ENCODE peak calls at places on chromosome 2, in eight cellular contexts. Z is uterus, X is heart right ventricle, C is fibroblast of lung, U is kidney, E is mesenchymal stem cell, L is HCT116, D is PC-3. B is an unnamed sample.

GRCh38 chr2:179677148-179677688 is 184.2 kb downstream of the ZNF385B start:
- DNase-seq in D (peak; percentile 30), E (no peak), C (no peak), U (no peak), L (no peak), Z (no peak), X (no peak), B (no peak)

GRCh38 chr2:27494944-27495554 is at the start of gene FNDC4:
- DNase-seq in C (peak; percentile 18), U (peak; percentile 76), Z (peak; percentile 31), E (peak; percentile 18), D (peak; percentile 22), X (peak; percentile 28), L (no peak), B (no peak)

GRCh38 chr2:147663153-147663961 is 181.5 kb upstream of the ACVR2A start:
- DNase-seq in E (no peak), X (no peak), L (no peak), Z (no peak), U (no peak), C (no peak), D (no peak), B (no peak)

GRCh38 chr2:46122971-46123365 is 174.2 kb upstream of the EPAS1 start:
- DNase-seq in L (no peak), D (no peak), U (no peak), E (no peak), Z (no peak), X (no peak), C (no peak), B (peak; percentile 49)

GRCh38 chr2:212536385-212537310 is 2.0 kb downstream of the ERBB4 start:
- DNase-seq in E (peak; percentile 17), X (peak; percentile 7), U (peak; percentile 41), C (no peak), D (no peak), Z (no peak), L (no peak), B (no peak)

GRCh38 chr2:64482765-64483504 is 29.0 kb downstream of the LGALSL start:
- DNase-seq in U (no peak), E (peak; percentile 54), C (peak; percentile 43), L (no peak), D (peak; percentile 85), X (no peak), Z (no peak), B (no peak)

GRCh38 chr2:200466703-200467418 is 43.0 kb downstream of the KCTD18 start:
- DNase-seq in Z (peak; percentile 56), X (no peak), L (no peak), U (no peak), C (no peak), D (no peak), E (no peak), B (peak; percentile 74)

GRCh38 chr2:32947076-32947483 is 327 bp downstream of the LTBP1 start:
- DNase-seq in C (no peak), L (no peak), Z (peak; percentile 26), U (peak; percentile 76), D (no peak), E (no peak), X (peak; percentile 28), B (no peak)

DNA sequence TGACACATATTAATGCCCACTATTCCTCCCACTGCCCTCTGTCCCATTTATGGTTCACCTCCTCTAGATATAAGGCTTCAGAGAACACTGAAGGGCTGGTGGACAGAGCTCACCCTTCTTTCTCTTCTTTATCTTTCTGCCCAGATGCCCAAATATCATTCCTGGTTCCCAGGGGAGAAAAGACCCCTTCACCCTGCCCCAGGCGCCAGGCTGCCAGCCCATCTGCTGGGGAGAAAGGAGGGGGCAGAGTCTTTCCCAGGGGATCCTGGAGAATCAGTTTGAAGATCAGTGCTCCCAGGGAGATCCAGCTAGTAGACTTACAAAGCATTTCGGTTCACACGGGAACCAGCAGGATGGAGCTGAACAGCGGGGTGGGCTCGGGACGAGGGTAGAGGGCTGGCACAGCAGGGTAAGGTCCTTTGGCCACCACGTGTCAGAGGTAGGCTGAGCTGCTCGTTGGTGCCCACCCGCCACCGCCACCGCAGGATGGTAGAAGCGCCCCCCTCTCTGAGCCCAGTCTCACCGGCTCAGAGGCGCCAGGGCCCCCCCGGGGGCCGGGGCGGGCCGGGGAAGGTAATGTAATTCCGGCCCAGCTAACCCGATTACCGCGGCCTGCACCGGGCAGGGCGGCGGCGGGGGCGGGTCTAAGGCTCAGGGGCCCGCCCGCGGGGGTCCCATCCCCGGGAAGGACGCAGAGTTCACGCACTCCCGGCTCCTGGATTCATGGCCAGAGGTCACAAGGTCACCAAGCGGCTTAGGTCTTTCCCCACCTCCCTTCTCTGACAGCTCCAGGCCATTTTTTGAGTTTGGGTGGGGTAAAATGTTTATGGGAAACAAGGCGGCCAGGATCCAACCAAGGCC is 1.3 kb upstream of the TLX2 start:
- DNase-seq in Z (no peak), D (no peak), L (no peak), C (no peak), X (no peak), U (peak; percentile 59), E (no peak), B (no peak)
- H3K4me3 ChIP-seq in Z (no peak overlapping the region), D (peak overlapping the region; percentile 69), L (no peak overlapping the region), C (no peak overlapping the region), X (no peak overlapping the region), U (no peak overlapping the region), E (no peak overlapping the region), B (no peak overlapping the region)

GRCh38 chr2:72142743-72143440 is 4.8 kb downstream of the CYP26B1 start:
- DNase-seq in D (no peak), X (peak; percentile 79), U (peak; percentile 88), Z (peak; percentile 62), C (no peak), E (peak; percentile 55), L (no peak), B (peak; percentile 44)

GRCh38 chr2:72144412-72144745 is 3.3 kb downstream of the CYP26B1 start:
- DNase-seq in E (no peak), D (no peak), C (no peak), Z (no peak), X (peak; percentile 74), L (no peak), U (no peak), B (no peak)

GRCh38 chr2:72141881-72142742 is 5.5 kb downstream of the CYP26B1 start:
- DNase-seq in L (no peak), Z (peak; percentile 9), E (no peak), D (no peak), U (no peak), X (no peak), C (no peak), B (no peak)

GRCh38 chr2:72144746-72145657 is 2.7 kb downstream of the CYP26B1 start:
- DNase-seq in E (peak; percentile 30), D (peak; percentile 59), L (peak; percentile 58), Z (peak; percentile 23), C (no peak), U (peak; percentile 78), X (peak; percentile 53), B (no peak)

DNA sequence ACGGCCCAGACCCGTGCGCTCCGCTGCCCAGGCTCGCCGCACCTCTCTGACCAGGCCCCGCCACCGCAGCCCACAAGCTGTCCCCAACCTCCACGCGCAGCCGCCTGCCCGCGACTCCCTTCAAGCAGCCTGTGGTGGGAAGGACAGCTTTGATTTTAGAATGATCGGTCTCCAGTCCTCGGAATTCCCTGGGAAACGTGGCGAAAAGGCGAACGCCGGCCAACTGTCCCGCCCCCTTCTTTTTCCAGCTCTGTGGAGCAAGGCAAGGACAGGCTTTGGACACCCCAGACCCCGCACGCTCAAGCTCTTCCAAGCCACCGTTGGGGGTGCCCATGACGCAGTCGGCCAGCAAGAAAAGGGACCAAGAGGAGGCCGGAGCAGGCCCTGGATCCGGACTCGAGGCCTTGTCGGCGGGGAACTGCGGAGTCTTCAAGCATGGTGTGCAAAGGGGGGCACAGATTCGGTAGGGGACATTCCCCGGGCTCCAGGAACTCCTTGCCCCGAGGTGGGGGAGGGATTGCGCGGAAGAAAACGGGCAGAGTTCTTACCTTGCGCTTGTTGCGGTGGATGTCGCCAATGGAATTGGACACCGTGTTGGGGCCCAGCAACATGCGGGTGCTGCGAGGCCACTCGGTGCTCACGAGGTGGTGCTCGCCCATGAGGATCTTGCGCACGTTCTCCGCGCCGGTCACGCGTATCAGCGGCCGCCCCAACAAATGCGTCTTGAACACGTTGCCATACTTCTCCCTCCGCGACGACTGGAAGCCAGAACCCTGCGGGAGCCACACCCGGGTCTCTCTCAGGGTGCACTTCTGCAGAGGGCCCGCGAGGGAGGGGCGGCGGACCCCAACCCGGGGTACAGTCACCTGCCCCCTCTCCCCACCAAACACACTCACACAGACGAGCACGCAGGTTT is 4.0 kb downstream of the CYP26B1 start:
- DNase-seq in E (peak; percentile 32), L (no peak), X (no peak), D (no peak), U (peak; percentile 80), Z (peak; percentile 21), C (no peak), B (no peak)
- H3K4me3 ChIP-seq in E (peak overlapping the region; percentile 22), L (peak overlapping the region; percentile 68), X (peak overlapping the region; percentile 61), D (no peak overlapping the region), U (no peak overlapping the region), Z (peak overlapping the region; percentile 19), C (no peak overlapping the region), B (no peak overlapping the region)

GRCh38 chr2:144453039-144453336 is 66.9 kb downstream of the ZEB2 start:
- DNase-seq in L (no peak), E (peak; percentile 66), C (peak; percentile 51), Z (no peak), U (no peak), X (no peak), D (peak; percentile 10), B (peak; percentile 80)

GRCh38 chr2:144455979-144456378 is 63.9 kb downstream of the ZEB2 start:
- DNase-seq in E (no peak), X (no peak), C (no peak), L (no peak), D (no peak), U (no peak), Z (no peak), B (no peak)

GRCh38 chr2:144456680-144457079 is 63.2 kb downstream of the ZEB2 start:
- DNase-seq in L (no peak), E (peak; percentile 95), D (peak; percentile 59), U (no peak), X (peak; percentile 15), C (peak; percentile 90), Z (no peak), B (peak; percentile 94)

GRCh38 chr2:144453486-144454158 is 66.3 kb downstream of the ZEB2 start:
- DNase-seq in C (peak; percentile 65), E (no peak), U (no peak), X (no peak), Z (no peak), D (no peak), L (no peak), B (no peak)

DNA sequence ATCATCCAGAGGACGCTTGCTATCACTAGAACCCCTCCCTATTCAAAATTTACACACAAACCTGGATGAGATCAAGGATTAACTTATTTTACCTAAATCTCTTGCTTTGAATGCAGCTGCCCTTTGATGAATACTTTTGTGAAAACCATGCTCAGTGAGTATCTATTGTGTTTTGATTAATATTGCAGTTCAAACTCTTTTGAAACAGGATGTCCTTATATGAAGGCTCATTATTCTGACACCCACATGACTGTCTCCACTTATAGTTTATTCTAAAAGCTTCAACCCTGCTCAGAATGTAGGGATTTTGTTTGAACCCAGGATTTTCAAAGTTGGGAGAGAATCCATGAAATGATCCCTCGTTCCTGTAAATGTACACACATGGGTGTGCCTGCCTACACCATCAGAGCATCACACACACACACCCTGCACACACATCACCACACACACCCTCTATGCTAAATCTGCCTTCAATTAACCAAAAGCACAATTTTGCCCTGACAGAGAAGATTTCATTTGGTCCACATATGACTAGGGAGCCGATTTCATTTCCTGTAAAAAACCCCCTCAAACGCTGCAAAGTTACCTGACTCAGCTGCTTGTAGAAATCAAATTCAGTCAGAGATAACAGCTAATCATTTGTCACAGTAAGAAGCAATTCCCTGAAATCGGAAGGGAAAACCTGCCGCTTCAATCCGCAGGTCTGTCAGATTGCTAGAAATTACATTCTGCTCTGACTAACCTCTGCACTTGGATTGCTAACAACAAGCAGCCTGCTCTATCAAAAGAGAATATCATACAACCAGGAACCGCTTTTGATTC is 65.2 kb downstream of the ZEB2 start:
- DNase-seq in Z (no peak), C (no peak), D (no peak), U (no peak), L (no peak), E (no peak), X (no peak), B (no peak)
- H3K4me3 ChIP-seq in Z (no peak overlapping the region), C (peak overlapping the region; percentile 12), D (no peak overlapping the region), U (peak overlapping the region; percentile 2), L (no peak overlapping the region), E (no peak overlapping the region), X (no peak overlapping the region), B (no peak overlapping the region)

GRCh38 chr2:127651987-127652550 is 6.1 kb downstream of the GPR17 start:
- DNase-seq in C (no peak), Z (peak; percentile 58), U (peak; percentile 64), E (peak; percentile 80), L (no peak), D (no peak), X (peak; percentile 91), B (peak; percentile 75)
- H3K4me3 ChIP-seq in C (no peak overlapping the region), Z (no peak overlapping the region), U (no peak overlapping the region), E (no peak overlapping the region), L (no peak overlapping the region), D (no peak overlapping the region), X (no peak overlapping the region), B (no peak overlapping the region)

B was measured in fibroblast of villous mesenchyme.